ENCODE peak calls at places on chromosomes 2 and 18, in nine cellular contexts. One of them, this sample, is unnamed. For H3K9me3, the result is how much of the 10 kb centered on the place peaks cover.

GRCh38 chr18:69978743-69979715 is 31.4 kb upstream of the CD226 start:
- DNase-seq in A549: no peak
- DNase-seq in left ventricle myocardium inferior: no peak
- DNase-seq in left lung: no peak
- DNase-seq in breast epithelium: no peak
- DNase-seq in colonic mucosa: no peak
- DNase-seq in fibroblast of lung: no peak
- DNase-seq in gastrocnemius medialis: no peak
- DNase-seq in endothelial cell of umbilical vein: no peak
- DNase-seq in this sample: no peak

GRCh38 chr2:70514612-70515055 is 39.0 kb downstream of the TGFA start:
- DNase-seq in left ventricle myocardium inferior: peak
- DNase-seq in left lung: peak
- DNase-seq in gastrocnemius medialis: no peak
- DNase-seq in breast epithelium: peak
- DNase-seq in fibroblast of lung: no peak
- DNase-seq in endothelial cell of umbilical vein: no peak
- DNase-seq in colonic mucosa: peak
- DNase-seq in A549: no peak
- DNase-seq in this sample: no peak

GRCh38 chr18:48948112-48949050 is 2.4 kb downstream of the SMAD7 start:
- DNase-seq in gastrocnemius medialis: no peak
- DNase-seq in fibroblast of lung: peak
- DNase-seq in endothelial cell of umbilical vein: peak
- DNase-seq in left lung: no peak
- DNase-seq in breast epithelium: no peak
- DNase-seq in colonic mucosa: peak
- DNase-seq in A549: no peak
- DNase-seq in left ventricle myocardium inferior: no peak
- DNase-seq in this sample: peak

GRCh38 chr18:63237911-63238710 is 81.5 kb downstream of the BCL2 start:
- DNase-seq in breast epithelium: no peak
- DNase-seq in colonic mucosa: no peak
- DNase-seq in fibroblast of lung: peak
- DNase-seq in endothelial cell of umbilical vein: peak
- DNase-seq in gastrocnemius medialis: no peak
- DNase-seq in left lung: no peak
- DNase-seq in left ventricle myocardium inferior: no peak
- DNase-seq in A549: peak
- DNase-seq in this sample: no peak

GRCh38 chr2:3114406-3115185 is 263.0 kb downstream of the EIPR1 start:
- DNase-seq in gastrocnemius medialis: no peak
- DNase-seq in fibroblast of lung: no peak
- DNase-seq in endothelial cell of umbilical vein: no peak
- DNase-seq in A549: no peak
- DNase-seq in colonic mucosa: peak
- DNase-seq in left ventricle myocardium inferior: no peak
- DNase-seq in breast epithelium: no peak
- DNase-seq in left lung: no peak
- DNase-seq in this sample: no peak

GRCh38 chr2:137380610-137381009 is 583.7 kb upstream of the HNMT start:
- DNase-seq in left ventricle myocardium inferior: no peak
- DNase-seq in endothelial cell of umbilical vein: no peak
- DNase-seq in colonic mucosa: no peak
- DNase-seq in breast epithelium: no peak
- DNase-seq in fibroblast of lung: no peak
- DNase-seq in gastrocnemius medialis: no peak
- DNase-seq in A549: no peak
- DNase-seq in left lung: no peak
- DNase-seq in this sample: no peak

GRCh38 chr2:74009577-74009976 is 24.9 kb downstream of the TET3 start:
- DNase-seq in gastrocnemius medialis: no peak
- DNase-seq in A549: no peak
- DNase-seq in endothelial cell of umbilical vein: no peak
- DNase-seq in colonic mucosa: no peak
- DNase-seq in fibroblast of lung: no peak
- DNase-seq in left ventricle myocardium inferior: no peak
- DNase-seq in left lung: no peak
- DNase-seq in breast epithelium: no peak
- DNase-seq in this sample: no peak

GRCh38 chr2:80392446-80392845 is 87.9 kb upstream of the LRRTM1 start:
- DNase-seq in A549: no peak
- DNase-seq in gastrocnemius medialis: no peak
- DNase-seq in breast epithelium: no peak
- DNase-seq in colonic mucosa: no peak
- DNase-seq in left ventricle myocardium inferior: no peak
- DNase-seq in endothelial cell of umbilical vein: no peak
- DNase-seq in fibroblast of lung: no peak
- DNase-seq in left lung: no peak
- DNase-seq in this sample: no peak

GRCh38 chr2:164032995-164033394 is 297.2 kb upstream of the FIGN start:
- DNase-seq in gastrocnemius medialis: no peak
- DNase-seq in endothelial cell of umbilical vein: no peak
- DNase-seq in fibroblast of lung: no peak
- DNase-seq in breast epithelium: no peak
- DNase-seq in left lung: no peak
- DNase-seq in left ventricle myocardium inferior: no peak
- DNase-seq in colonic mucosa: no peak
- DNase-seq in A549: no peak
- DNase-seq in this sample: no peak

GRCh38 chr2:205889073-205889472 is 196.9 kb downstream of the INO80D start:
- DNase-seq in colonic mucosa: no peak
- DNase-seq in breast epithelium: no peak
- DNase-seq in left ventricle myocardium inferior: no peak
- DNase-seq in fibroblast of lung: no peak
- DNase-seq in left lung: no peak
- DNase-seq in A549: peak
- DNase-seq in endothelial cell of umbilical vein: peak
- DNase-seq in gastrocnemius medialis: no peak
- DNase-seq in this sample: no peak

GRCh38 chr18:11468120-11468519 is 141.3 kb upstream of the SLC35G4 start:
- DNase-seq in left lung: no peak
- DNase-seq in A549: no peak
- DNase-seq in endothelial cell of umbilical vein: no peak
- DNase-seq in fibroblast of lung: no peak
- DNase-seq in gastrocnemius medialis: no peak
- DNase-seq in colonic mucosa: no peak
- DNase-seq in left ventricle myocardium inferior: no peak
- DNase-seq in breast epithelium: no peak
- DNase-seq in this sample: no peak

GRCh38 chr2:64405476-64406406 is 48.2 kb upstream of the LGALSL start:
- DNase-seq in fibroblast of lung: peak
- DNase-seq in colonic mucosa: peak
- DNase-seq in breast epithelium: no peak
- DNase-seq in gastrocnemius medialis: no peak
- DNase-seq in A549: no peak
- DNase-seq in left lung: peak
- DNase-seq in endothelial cell of umbilical vein: peak
- DNase-seq in left ventricle myocardium inferior: no peak
- DNase-seq in this sample: no peak

GRCh38 chr2:86562485-86562890 is 755 bp downstream of the CHMP3 start:
- DNase-seq in gastrocnemius medialis: no peak
- DNase-seq in left ventricle myocardium inferior: no peak
- DNase-seq in left lung: no peak
- DNase-seq in breast epithelium: no peak
- DNase-seq in endothelial cell of umbilical vein: no peak
- DNase-seq in colonic mucosa: no peak
- DNase-seq in A549: no peak
- DNase-seq in fibroblast of lung: no peak
- DNase-seq in this sample: no peak

GRCh38 chr2:86552889-86553288 is 10.4 kb downstream of the CHMP3 start:
- DNase-seq in colonic mucosa: no peak
- DNase-seq in endothelial cell of umbilical vein: no peak
- DNase-seq in A549: no peak
- DNase-seq in fibroblast of lung: no peak
- DNase-seq in gastrocnemius medialis: no peak
- DNase-seq in left lung: no peak
- DNase-seq in breast epithelium: no peak
- DNase-seq in left ventricle myocardium inferior: no peak
- DNase-seq in this sample: peak

GRCh38 chr2:86556508-86556907 is 6.7 kb downstream of the CHMP3 start:
- DNase-seq in colonic mucosa: peak
- DNase-seq in gastrocnemius medialis: no peak
- DNase-seq in endothelial cell of umbilical vein: no peak
- DNase-seq in left ventricle myocardium inferior: no peak
- DNase-seq in left lung: no peak
- DNase-seq in A549: no peak
- DNase-seq in fibroblast of lung: no peak
- DNase-seq in breast epithelium: no peak
- DNase-seq in this sample: no peak
- H3K27ac ChIP-seq in colonic mucosa: no peak
- H3K27ac ChIP-seq in gastrocnemius medialis: no peak
- H3K27ac ChIP-seq in endothelial cell of umbilical vein: no peak
- H3K27ac ChIP-seq in left ventricle myocardium inferior: no peak
- H3K27ac ChIP-seq in left lung: no peak
- H3K27ac ChIP-seq in A549: no peak
- H3K27ac ChIP-seq in fibroblast of lung: no peak
- H3K27ac ChIP-seq in breast epithelium: no peak
- H3K27ac ChIP-seq in this sample: no peak

GRCh38 chr18:10228380-10228779 is 226.1 kb upstream of the APCDD1 start:
- DNase-seq in colonic mucosa: no peak
- DNase-seq in left lung: no peak
- DNase-seq in fibroblast of lung: no peak
- DNase-seq in gastrocnemius medialis: no peak
- DNase-seq in left ventricle myocardium inferior: no peak
- DNase-seq in endothelial cell of umbilical vein: peak
- DNase-seq in A549: no peak
- DNase-seq in breast epithelium: no peak
- DNase-seq in this sample: no peak
- H3K9me3 ChIP-seq in colonic mucosa: under half
- H3K9me3 ChIP-seq in left lung: under half
- H3K9me3 ChIP-seq in fibroblast of lung: under half
- H3K9me3 ChIP-seq in gastrocnemius medialis: under half
- H3K9me3 ChIP-seq in left ventricle myocardium inferior: under half
- H3K9me3 ChIP-seq in endothelial cell of umbilical vein: under half
- H3K9me3 ChIP-seq in A549: under half
- H3K9me3 ChIP-seq in breast epithelium: under half
- H3K9me3 ChIP-seq in this sample: under half

GRCh38 chr2:119205001-119205669 is 18.5 kb upstream of the STEAP3 start:
- DNase-seq in A549: no peak
- DNase-seq in left ventricle myocardium inferior: no peak
- DNase-seq in endothelial cell of umbilical vein: no peak
- DNase-seq in left lung: no peak
- DNase-seq in breast epithelium: no peak
- DNase-seq in colonic mucosa: no peak
- DNase-seq in gastrocnemius medialis: no peak
- DNase-seq in fibroblast of lung: no peak
- DNase-seq in this sample: no peak

GRCh38 chr2:119206201-119206600 is 17.4 kb upstream of the STEAP3 start:
- DNase-seq in A549: no peak
- DNase-seq in breast epithelium: no peak
- DNase-seq in left ventricle myocardium inferior: no peak
- DNase-seq in endothelial cell of umbilical vein: no peak
- DNase-seq in left lung: no peak
- DNase-seq in gastrocnemius medialis: no peak
- DNase-seq in fibroblast of lung: no peak
- DNase-seq in colonic mucosa: no peak
- DNase-seq in this sample: no peak

GRCh38 chr2:119207447-119207846 is 16.2 kb upstream of the STEAP3 start:
- DNase-seq in colonic mucosa: no peak
- DNase-seq in fibroblast of lung: no peak
- DNase-seq in gastrocnemius medialis: no peak
- DNase-seq in left lung: no peak
- DNase-seq in breast epithelium: no peak
- DNase-seq in A549: no peak
- DNase-seq in endothelial cell of umbilical vein: no peak
- DNase-seq in left ventricle myocardium inferior: no peak
- DNase-seq in this sample: no peak

GRCh38 chr2:119212139-119212800 is 11.4 kb upstream of the STEAP3 start:
- DNase-seq in colonic mucosa: no peak
- DNase-seq in endothelial cell of umbilical vein: no peak
- DNase-seq in gastrocnemius medialis: no peak
- DNase-seq in A549: no peak
- DNase-seq in left lung: no peak
- DNase-seq in left ventricle myocardium inferior: no peak
- DNase-seq in breast epithelium: no peak
- DNase-seq in fibroblast of lung: no peak
- DNase-seq in this sample: no peak

GRCh38 chr2:119208791-119209203 is 14.8 kb upstream of the STEAP3 start:
- DNase-seq in A549: peak
- DNase-seq in fibroblast of lung: no peak
- DNase-seq in gastrocnemius medialis: no peak
- DNase-seq in left lung: no peak
- DNase-seq in colonic mucosa: no peak
- DNase-seq in endothelial cell of umbilical vein: no peak
- DNase-seq in breast epithelium: no peak
- DNase-seq in left ventricle myocardium inferior: no peak
- DNase-seq in this sample: no peak
- TF ChIP-seq CTCF in A549: no peak
- TF ChIP-seq CTCF in fibroblast of lung: no peak
- TF ChIP-seq CTCF in gastrocnemius medialis: no peak
- TF ChIP-seq CTCF in left lung: no peak
- TF ChIP-seq CTCF in colonic mucosa: no peak
- TF ChIP-seq CTCF in endothelial cell of umbilical vein: no peak
- TF ChIP-seq CTCF in breast epithelium: no peak
- TF ChIP-seq CTCF in left ventricle myocardium inferior: no peak
- TF ChIP-seq CTCF in this sample: no peak

GRCh38 chr2:84908948-84909713 is 3.7 kb downstream of the TMSB10 start:
- DNase-seq in fibroblast of lung: no peak
- DNase-seq in left lung: no peak
- DNase-seq in A549: no peak
- DNase-seq in breast epithelium: no peak
- DNase-seq in left ventricle myocardium inferior: no peak
- DNase-seq in gastrocnemius medialis: no peak
- DNase-seq in endothelial cell of umbilical vein: no peak
- DNase-seq in colonic mucosa: peak
- DNase-seq in this sample: no peak
- H3K27ac ChIP-seq in fibroblast of lung: no peak
- H3K27ac ChIP-seq in left lung: no peak
- H3K27ac ChIP-seq in A549: no peak
- H3K27ac ChIP-seq in breast epithelium: no peak
- H3K27ac ChIP-seq in left ventricle myocardium inferior: peak
- H3K27ac ChIP-seq in gastrocnemius medialis: no peak
- H3K27ac ChIP-seq in endothelial cell of umbilical vein: no peak
- H3K27ac ChIP-seq in colonic mucosa: peak
- H3K27ac ChIP-seq in this sample: peak

GRCh38 chr18:79902075-79902474 is 49.4 kb downstream of the SLC66A2 start:
- DNase-seq in A549: no peak
- DNase-seq in colonic mucosa: no peak
- DNase-seq in left lung: peak
- DNase-seq in breast epithelium: no peak
- DNase-seq in left ventricle myocardium inferior: no peak
- DNase-seq in fibroblast of lung: no peak
- DNase-seq in gastrocnemius medialis: no peak
- DNase-seq in endothelial cell of umbilical vein: no peak
- DNase-seq in this sample: no peak
- H3K9me3 ChIP-seq in A549: under half
- H3K9me3 ChIP-seq in colonic mucosa: under half
- H3K9me3 ChIP-seq in left lung: under half
- H3K9me3 ChIP-seq in breast epithelium: half or more
- H3K9me3 ChIP-seq in left ventricle myocardium inferior: under half
- H3K9me3 ChIP-seq in fibroblast of lung: under half
- H3K9me3 ChIP-seq in gastrocnemius medialis: under half
- H3K9me3 ChIP-seq in endothelial cell of umbilical vein: under half
- H3K9me3 ChIP-seq in this sample: under half

This sample was measured in CD4-positive, alpha-beta T cell.